ENCODE peak calls at places on chromosomes 13 and 19, in six cellular contexts. One of them, this sample, is unnamed.

GRCh38 chr19:10419646-10420443 is 493 bp upstream of the PDE4A start:
- DNase-seq in psoas muscle: no peak
- DNase-seq in breast epithelium: no peak
- DNase-seq in thyroid gland: no peak
- DNase-seq in H9: peak
- DNase-seq in heart left ventricle: no peak
- DNase-seq in this sample: no peak

GRCh38 chr13:113077953-113078894 is 27.4 kb upstream of the F7 start:
- DNase-seq in thyroid gland: no peak
- DNase-seq in heart left ventricle: peak
- DNase-seq in H9: no peak
- DNase-seq in breast epithelium: no peak
- DNase-seq in psoas muscle: no peak
- DNase-seq in this sample: no peak

GRCh38 chr13:102028846-102029245 is 373.0 kb downstream of the FGF14 start:
- DNase-seq in psoas muscle: no peak
- DNase-seq in thyroid gland: no peak
- DNase-seq in heart left ventricle: no peak
- DNase-seq in H9: no peak
- DNase-seq in breast epithelium: no peak
- DNase-seq in this sample: no peak

GRCh38 chr13:30618186-30618937 is 642 bp downstream of the USPL1 start:
- DNase-seq in heart left ventricle: peak
- DNase-seq in H9: no peak
- DNase-seq in psoas muscle: no peak
- DNase-seq in thyroid gland: peak
- DNase-seq in breast epithelium: no peak
- DNase-seq in this sample: no peak

GRCh38 chr13:46523972-46524737 is 28.8 kb upstream of the LRCH1 start:
- DNase-seq in breast epithelium: no peak
- DNase-seq in heart left ventricle: no peak
- DNase-seq in H9: no peak
- DNase-seq in psoas muscle: no peak
- DNase-seq in thyroid gland: no peak
- DNase-seq in this sample: no peak

GRCh38 chr13:97468331-97468730 is 34.4 kb downstream of the RAP2A start:
- DNase-seq in H9: no peak
- DNase-seq in thyroid gland: no peak
- DNase-seq in heart left ventricle: no peak
- DNase-seq in psoas muscle: no peak
- DNase-seq in breast epithelium: no peak
- DNase-seq in this sample: no peak

GRCh38 chr13:40534456-40534855 is 132.0 kb downstream of the FOXO1 start:
- DNase-seq in thyroid gland: no peak
- DNase-seq in heart left ventricle: no peak
- DNase-seq in H9: no peak
- DNase-seq in breast epithelium: no peak
- DNase-seq in psoas muscle: no peak
- DNase-seq in this sample: no peak

GRCh38 chr13:26629260-26629659 is 71.8 kb downstream of the WASF3 start:
- DNase-seq in psoas muscle: no peak
- DNase-seq in H9: no peak
- DNase-seq in heart left ventricle: no peak
- DNase-seq in breast epithelium: no peak
- DNase-seq in thyroid gland: peak
- DNase-seq in this sample: no peak

GRCh38 chr13:20451397-20451796 is 74.3 kb downstream of the CRYL1 start:
- DNase-seq in heart left ventricle: no peak
- DNase-seq in breast epithelium: no peak
- DNase-seq in psoas muscle: no peak
- DNase-seq in H9: no peak
- DNase-seq in thyroid gland: no peak
- DNase-seq in this sample: no peak

GRCh38 chr13:98761126-98761978 is 8.9 kb upstream of the SLC15A1 start:
- DNase-seq in H9: no peak
- DNase-seq in heart left ventricle: no peak
- DNase-seq in breast epithelium: no peak
- DNase-seq in psoas muscle: no peak
- DNase-seq in thyroid gland: no peak
- DNase-seq in this sample: no peak

GRCh38 chr13:105670179-105671015 is 865.1 kb downstream of the EFNB2 start:
- DNase-seq in heart left ventricle: no peak
- DNase-seq in thyroid gland: no peak
- DNase-seq in H9: no peak
- DNase-seq in breast epithelium: no peak
- DNase-seq in psoas muscle: no peak
- DNase-seq in this sample: no peak

GRCh38 chr13:97914537-97914936 is 38.9 kb upstream of the IPO5 start:
- DNase-seq in thyroid gland: no peak
- DNase-seq in psoas muscle: no peak
- DNase-seq in breast epithelium: no peak
- DNase-seq in H9: no peak
- DNase-seq in heart left ventricle: no peak
- DNase-seq in this sample: no peak

GRCh38 chr19:55486971-55487883 is 1.0 kb upstream of the SSC5D start:
- DNase-seq in breast epithelium: peak
- DNase-seq in psoas muscle: peak
- DNase-seq in H9: no peak
- DNase-seq in heart left ventricle: peak
- DNase-seq in thyroid gland: peak
- DNase-seq in this sample: no peak

GRCh38 chr19:41868989-41869300 is 8.1 kb upstream of the CD79A start:
- DNase-seq in breast epithelium: no peak
- DNase-seq in thyroid gland: no peak
- DNase-seq in H9: no peak
- DNase-seq in heart left ventricle: no peak
- DNase-seq in psoas muscle: no peak
- DNase-seq in this sample: no peak

GRCh38 chr13:61600360-61601033 is 184.8 kb upstream of the PCDH20 start:
- DNase-seq in psoas muscle: no peak
- DNase-seq in thyroid gland: no peak
- DNase-seq in breast epithelium: no peak
- DNase-seq in H9: no peak
- DNase-seq in heart left ventricle: no peak
- DNase-seq in this sample: no peak

GRCh38 chr13:20462533-20462915 is 63.1 kb downstream of the CRYL1 start:
- DNase-seq in H9: no peak
- DNase-seq in psoas muscle: no peak
- DNase-seq in thyroid gland: no peak
- DNase-seq in heart left ventricle: no peak
- DNase-seq in breast epithelium: no peak
- DNase-seq in this sample: no peak

GRCh38 chr13:99870541-99870940 is 101.0 kb downstream of the ZIC5 start:
- DNase-seq in thyroid gland: no peak
- DNase-seq in heart left ventricle: no peak
- DNase-seq in H9: no peak
- DNase-seq in breast epithelium: no peak
- DNase-seq in psoas muscle: no peak
- DNase-seq in this sample: no peak

GRCh38 chr13:98313938-98314292 is 136.8 kb upstream of the RNF113B start:
- DNase-seq in psoas muscle: no peak
- DNase-seq in heart left ventricle: no peak
- DNase-seq in breast epithelium: no peak
- DNase-seq in H9: no peak
- DNase-seq in thyroid gland: no peak
- DNase-seq in this sample: no peak

GRCh38 chr19:36113895-36114762 is 546 bp downstream of the POLR2I start:
- DNase-seq in heart left ventricle: peak
- DNase-seq in psoas muscle: peak
- DNase-seq in H9: peak
- DNase-seq in breast epithelium: peak
- DNase-seq in thyroid gland: peak
- DNase-seq in this sample: no peak

GRCh38 chr19:14369399-14370168 is 11.7 kb upstream of the ADGRE5 start:
- DNase-seq in heart left ventricle: no peak
- DNase-seq in thyroid gland: no peak
- DNase-seq in breast epithelium: peak
- DNase-seq in psoas muscle: no peak
- DNase-seq in H9: no peak
- DNase-seq in this sample: no peak

GRCh38 chr13:111972261-111972780 is 94.6 kb upstream of the SOX1 start:
- DNase-seq in heart left ventricle: no peak
- DNase-seq in psoas muscle: no peak
- DNase-seq in H9: peak
- DNase-seq in thyroid gland: no peak
- DNase-seq in breast epithelium: no peak
- DNase-seq in this sample: no peak

GRCh38 chr19:50167314-50167721 is 4.2 kb upstream of the IZUMO2 start:
- DNase-seq in psoas muscle: no peak
- DNase-seq in H9: no peak
- DNase-seq in breast epithelium: no peak
- DNase-seq in thyroid gland: peak
- DNase-seq in heart left ventricle: no peak
- DNase-seq in this sample: no peak

GRCh38 chr13:97445504-97446187 is 11.7 kb downstream of the RAP2A start:
- DNase-seq in psoas muscle: no peak
- DNase-seq in thyroid gland: no peak
- DNase-seq in H9: no peak
- DNase-seq in breast epithelium: no peak
- DNase-seq in heart left ventricle: no peak
- DNase-seq in this sample: no peak

GRCh38 chr19:42121666-42122069 is 10.6 kb downstream of the POU2F2 start:
- DNase-seq in H9: no peak
- DNase-seq in thyroid gland: peak
- DNase-seq in psoas muscle: peak
- DNase-seq in heart left ventricle: peak
- DNase-seq in breast epithelium: no peak
- DNase-seq in this sample: no peak

GRCh38 chr13:111491021-111491420 is 170.6 kb downstream of the TEX29 start:
- DNase-seq in heart left ventricle: no peak
- DNase-seq in H9: no peak
- DNase-seq in thyroid gland: no peak
- DNase-seq in breast epithelium: no peak
- DNase-seq in psoas muscle: no peak
- DNase-seq in this sample: peak

GRCh38 chr13:109154146-109154545 is 524.7 kb downstream of the MYO16 start:
- DNase-seq in psoas muscle: no peak
- DNase-seq in thyroid gland: peak
- DNase-seq in breast epithelium: no peak
- DNase-seq in H9: no peak
- DNase-seq in heart left ventricle: no peak
- DNase-seq in this sample: no peak

GRCh38 chr13:94641432-94641941 is 39.8 kb downstream of the GPR180 start:
- DNase-seq in heart left ventricle: no peak
- DNase-seq in psoas muscle: no peak
- DNase-seq in breast epithelium: no peak
- DNase-seq in thyroid gland: no peak
- DNase-seq in H9: no peak
- DNase-seq in this sample: no peak

GRCh38 chr19:42065051-42065450 is 5.0 kb downstream of the GRIK5 start:
- DNase-seq in heart left ventricle: no peak
- DNase-seq in H9: no peak
- DNase-seq in breast epithelium: no peak
- DNase-seq in psoas muscle: no peak
- DNase-seq in thyroid gland: no peak
- DNase-seq in this sample: no peak

GRCh38 chr19:55939206-55939605 is 7.1 kb upstream of the NLRP13 start:
- DNase-seq in thyroid gland: no peak
- DNase-seq in breast epithelium: no peak
- DNase-seq in H9: no peak
- DNase-seq in psoas muscle: no peak
- DNase-seq in heart left ventricle: no peak
- DNase-seq in this sample: peak

GRCh38 chr13:42486711-42487198 is 87.2 kb upstream of the TNFSF11 start:
- DNase-seq in psoas muscle: no peak
- DNase-seq in thyroid gland: no peak
- DNase-seq in breast epithelium: no peak
- DNase-seq in heart left ventricle: no peak
- DNase-seq in H9: no peak
- DNase-seq in this sample: no peak

GRCh38 chr19:8610928-8611284 is 391 bp upstream of the ADAMTS10 start:
- DNase-seq in thyroid gland: no peak
- DNase-seq in breast epithelium: no peak
- DNase-seq in heart left ventricle: no peak
- DNase-seq in psoas muscle: no peak
- DNase-seq in H9: no peak
- DNase-seq in this sample: no peak

GRCh38 chr19:48498922-48499321 is 12.7 kb downstream of the LMTK3 start:
- DNase-seq in thyroid gland: no peak
- DNase-seq in H9: no peak
- DNase-seq in psoas muscle: no peak
- DNase-seq in breast epithelium: no peak
- DNase-seq in heart left ventricle: no peak
- DNase-seq in this sample: no peak

GRCh38 chr13:75514080-75515040 is 23.3 kb downstream of the COMMD6 start:
- DNase-seq in H9: no peak
- DNase-seq in breast epithelium: no peak
- DNase-seq in thyroid gland: no peak
- DNase-seq in psoas muscle: no peak
- DNase-seq in heart left ventricle: no peak
- DNase-seq in this sample: no peak

DNA sequence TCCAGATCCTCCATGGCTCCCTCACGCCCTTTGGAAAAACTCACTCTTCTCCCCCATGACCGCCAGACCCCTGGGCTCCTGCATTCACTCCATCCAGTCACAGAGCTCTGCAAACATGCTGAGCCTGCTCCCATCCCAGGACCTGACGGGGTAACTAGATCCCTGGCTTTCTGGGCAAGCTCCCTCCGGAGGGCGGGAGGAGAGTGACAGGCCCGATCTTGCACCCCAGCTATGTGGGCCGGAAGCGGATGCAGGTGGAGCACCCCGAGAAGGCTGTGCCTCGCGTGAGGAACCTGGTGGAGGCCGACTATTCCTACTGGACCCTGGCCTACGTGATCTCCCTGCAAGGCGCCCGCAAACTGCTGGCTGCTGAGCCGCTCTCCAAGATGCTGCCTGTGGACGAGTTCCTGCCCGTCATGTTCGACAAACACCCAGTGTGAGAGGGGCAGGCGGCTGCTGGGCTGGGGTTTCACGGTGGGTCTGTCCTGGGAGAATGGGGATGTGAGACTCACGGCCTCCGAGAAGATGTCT is 25.1 kb downstream of the COLGALT1 start:
- DNase-seq in heart left ventricle: peak
- DNase-seq in psoas muscle: no peak
- DNase-seq in breast epithelium: no peak
- DNase-seq in H9: peak
- DNase-seq in thyroid gland: no peak
- DNase-seq in this sample: no peak
- TF ChIP-seq CTCF in heart left ventricle: no peak
- TF ChIP-seq CTCF in psoas muscle: no peak
- TF ChIP-seq CTCF in breast epithelium: no peak
- TF ChIP-seq CTCF in H9: peak
- TF ChIP-seq CTCF in thyroid gland: no peak
- TF ChIP-seq CTCF in this sample: no peak

GRCh38 chr19:32876919-32877285 is 7.3 kb upstream of the SLC7A9 start:
- DNase-seq in breast epithelium: no peak
- DNase-seq in H9: no peak
- DNase-seq in heart left ventricle: no peak
- DNase-seq in thyroid gland: no peak
- DNase-seq in psoas muscle: no peak
- DNase-seq in this sample: peak
- TF ChIP-seq CTCF in breast epithelium: no peak
- TF ChIP-seq CTCF in H9: no peak
- TF ChIP-seq CTCF in heart left ventricle: no peak
- TF ChIP-seq CTCF in thyroid gland: no peak
- TF ChIP-seq CTCF in psoas muscle: no peak
- TF ChIP-seq CTCF in this sample: no peak

GRCh38 chr13:22454586-22454985 is 726.2 kb upstream of the SGCG start:
- DNase-seq in psoas muscle: no peak
- DNase-seq in breast epithelium: no peak
- DNase-seq in thyroid gland: no peak
- DNase-seq in heart left ventricle: no peak
- DNase-seq in H9: peak
- DNase-seq in this sample: no peak
- TF ChIP-seq CTCF in psoas muscle: no peak
- TF ChIP-seq CTCF in breast epithelium: no peak
- TF ChIP-seq CTCF in thyroid gland: no peak
- TF ChIP-seq CTCF in heart left ventricle: no peak
- TF ChIP-seq CTCF in H9: peak
- TF ChIP-seq CTCF in this sample: no peak

GRCh38 chr13:37960427-37960826 is 90.9 kb upstream of the TRPC4 start:
- DNase-seq in thyroid gland: no peak
- DNase-seq in heart left ventricle: no peak
- DNase-seq in H9: no peak
- DNase-seq in psoas muscle: no peak
- DNase-seq in breast epithelium: no peak
- DNase-seq in this sample: no peak
- TF ChIP-seq CTCF in thyroid gland: no peak
- TF ChIP-seq CTCF in heart left ventricle: no peak
- TF ChIP-seq CTCF in H9: peak
- TF ChIP-seq CTCF in psoas muscle: no peak
- TF ChIP-seq CTCF in breast epithelium: no peak
- TF ChIP-seq CTCF in this sample: peak

This sample was measured in type B pancreatic cell.